ENCODE peak calls at places on chromosomes 3 and 15, in ten cellular contexts. R is neuronal stem cell, F is GM23248, N is astrocyte, L is OCI-LY7, T is fibroblast of lung, V is K562, U is hepatocyte, D is endothelial cell of umbilical vein, Q is HCT116. X is an unnamed sample.
A peak's percentile ranks its signal among the peaks of the same experiment; 100 is the strongest.

GRCh38 chr3:81699921-81700320 is 61.5 kb downstream of the GBE1 start:
- DNase-seq in R (no peak), F (no peak), N (no peak), L (no peak), T (no peak), V (no peak), U (no peak), D (no peak), Q (no peak), X (no peak)

GRCh38 chr15:99438691-99439523 is 126.9 kb upstream of the MEF2A start:
- DNase-seq in R (no peak), F (peak; percentile 10), N (no peak), L (no peak), T (peak; percentile 35), V (no peak), U (no peak), D (peak; percentile 24), Q (no peak), X (no peak)

GRCh38 chr15:25182098-25182478 is 227.3 kb downstream of the SNRPN start:
- DNase-seq in R (no peak), F (no peak), N (no peak), L (no peak), T (no peak), V (no peak), U (no peak), D (no peak), Q (no peak), X (no peak)

GRCh38 chr3:173397161-173398110 is at the start of gene NLGN1:
- DNase-seq in R (peak; percentile 76), F (peak; percentile 93), N (peak; percentile 76), L (no peak), T (peak; percentile 83), V (peak; percentile 1), U (peak; percentile 88), D (peak; percentile 89), Q (no peak), X (peak; percentile 17)

GRCh38 chr3:67329358-67329757 is 325.1 kb downstream of the SUCLG2 start:
- DNase-seq in R (no peak), F (no peak), N (no peak), L (no peak), T (no peak), V (no peak), U (peak; percentile 7), D (no peak), Q (no peak), X (no peak)

GRCh38 chr3:177973241-177973840 is 562.9 kb upstream of the KCNMB2 start:
- DNase-seq in R (no peak), F (peak; percentile 62), N (peak; percentile 47), L (no peak), T (peak; percentile 70), V (no peak), U (peak; percentile 24), D (no peak), Q (no peak), X (peak; percentile 17)

GRCh38 chr3:9110316-9110715 is 139.1 kb downstream of the SRGAP3 start:
- DNase-seq in R (no peak), F (no peak), N (no peak), L (no peak), T (no peak), V (no peak), U (no peak), D (no peak), Q (no peak), X (no peak)

GRCh38 chr15:58952751-58953150 is 19.3 kb upstream of the SLTM start:
- DNase-seq in R (no peak), F (peak; percentile 58), N (peak; percentile 44), L (no peak), T (peak; percentile 56), V (no peak), U (no peak), D (peak; percentile 19), Q (no peak), X (peak; percentile 58)

GRCh38 chr15:61003683-61004299 is 225.3 kb downstream of the RORA start:
- DNase-seq in R (peak; percentile 38), F (no peak), N (no peak), L (no peak), T (no peak), V (no peak), U (no peak), D (no peak), Q (no peak), X (no peak)

GRCh38 chr3:103127116-103127630 is 692.4 kb downstream of the ZPLD1 start:
- DNase-seq in R (no peak), F (no peak), N (peak; percentile 55), L (no peak), T (peak; percentile 65), V (no peak), U (no peak), D (no peak), Q (no peak), X (no peak)

GRCh38 chr15:63029701-63030100 is 12.8 kb upstream of the TPM1 start:
- DNase-seq in R (no peak), F (peak; percentile 26), N (no peak), L (no peak), T (no peak), V (no peak), U (no peak), D (no peak), Q (no peak), X (no peak)

DNA sequence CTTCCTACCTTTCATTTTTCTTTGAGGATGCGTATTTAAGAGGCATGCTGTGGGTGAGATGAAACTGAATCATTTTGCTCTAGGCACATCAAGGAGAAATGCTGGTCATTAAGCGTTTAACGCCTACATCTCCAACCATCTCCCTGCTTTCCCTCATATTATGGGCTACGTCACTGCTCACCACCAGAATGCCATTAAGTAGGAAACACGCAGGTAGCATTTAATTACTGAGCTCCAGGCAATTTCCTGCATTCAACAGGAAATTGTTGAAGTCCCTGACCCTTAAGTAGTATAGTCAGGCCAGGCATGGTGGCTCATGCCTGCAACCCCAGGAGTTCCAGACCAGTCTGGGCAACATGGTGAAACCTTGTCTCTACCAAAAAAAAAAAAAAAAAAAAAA is 66.1 kb downstream of the CHSY1 start:
- DNase-seq in R (no peak), F (no peak), N (no peak), L (no peak), T (no peak), V (no peak), U (no peak), D (no peak), Q (no peak), X (no peak)
- H3K4me2 ChIP-seq in R (no peak overlapping the region), F (no peak overlapping the region), N (no peak overlapping the region), L (no peak overlapping the region), T (no peak overlapping the region), V (no peak overlapping the region), U (no peak overlapping the region), D (no peak overlapping the region), Q (no peak overlapping the region), X (no peak overlapping the region)

DNA sequence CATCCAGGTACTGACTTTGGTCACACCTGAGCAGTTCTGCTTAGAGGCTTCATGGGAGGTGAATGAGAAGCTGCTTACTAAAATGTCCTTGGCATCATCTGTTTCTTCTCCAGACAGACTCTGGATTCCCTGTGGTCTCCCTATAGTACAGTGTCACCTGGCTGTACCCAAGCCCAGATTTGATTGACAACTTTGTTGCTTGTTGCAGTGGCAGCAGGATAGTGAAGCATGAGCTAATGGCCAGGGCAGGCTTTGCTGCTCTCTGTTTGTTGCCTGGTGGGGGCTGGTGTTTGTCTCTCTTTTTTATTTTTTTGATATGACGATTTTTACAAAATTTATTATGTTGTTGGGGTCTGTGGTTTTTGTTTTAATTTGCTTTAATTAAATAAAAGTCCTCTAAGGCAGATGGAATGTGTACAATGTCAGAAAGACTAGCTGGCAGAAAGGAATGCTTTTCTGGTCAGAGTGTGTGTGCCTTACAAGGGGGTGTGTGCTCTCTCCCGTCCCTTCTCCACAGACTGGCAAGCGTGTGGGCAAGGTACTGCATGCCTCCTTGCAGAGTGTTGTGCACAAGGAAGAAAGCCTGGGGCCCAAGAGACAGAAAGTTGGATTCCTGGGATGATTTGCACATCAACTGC is 15.3 kb upstream of the CLEC3B start:
- DNase-seq in R (no peak), F (peak; percentile 88), N (peak; percentile 73), L (no peak), T (peak; percentile 83), V (no peak), U (no peak), D (peak; percentile 58), Q (no peak), X (no peak)
- H3K27ac ChIP-seq in R (no peak overlapping the region), F (peak overlapping the region; percentile 93), N (peak overlapping the region; percentile 81), L (no peak overlapping the region), T (peak overlapping the region; percentile 97), V (no peak overlapping the region), U (peak overlapping the region; percentile 75), D (peak overlapping the region; percentile 98), Q (no peak overlapping the region), X (no peak overlapping the region)

DNA sequence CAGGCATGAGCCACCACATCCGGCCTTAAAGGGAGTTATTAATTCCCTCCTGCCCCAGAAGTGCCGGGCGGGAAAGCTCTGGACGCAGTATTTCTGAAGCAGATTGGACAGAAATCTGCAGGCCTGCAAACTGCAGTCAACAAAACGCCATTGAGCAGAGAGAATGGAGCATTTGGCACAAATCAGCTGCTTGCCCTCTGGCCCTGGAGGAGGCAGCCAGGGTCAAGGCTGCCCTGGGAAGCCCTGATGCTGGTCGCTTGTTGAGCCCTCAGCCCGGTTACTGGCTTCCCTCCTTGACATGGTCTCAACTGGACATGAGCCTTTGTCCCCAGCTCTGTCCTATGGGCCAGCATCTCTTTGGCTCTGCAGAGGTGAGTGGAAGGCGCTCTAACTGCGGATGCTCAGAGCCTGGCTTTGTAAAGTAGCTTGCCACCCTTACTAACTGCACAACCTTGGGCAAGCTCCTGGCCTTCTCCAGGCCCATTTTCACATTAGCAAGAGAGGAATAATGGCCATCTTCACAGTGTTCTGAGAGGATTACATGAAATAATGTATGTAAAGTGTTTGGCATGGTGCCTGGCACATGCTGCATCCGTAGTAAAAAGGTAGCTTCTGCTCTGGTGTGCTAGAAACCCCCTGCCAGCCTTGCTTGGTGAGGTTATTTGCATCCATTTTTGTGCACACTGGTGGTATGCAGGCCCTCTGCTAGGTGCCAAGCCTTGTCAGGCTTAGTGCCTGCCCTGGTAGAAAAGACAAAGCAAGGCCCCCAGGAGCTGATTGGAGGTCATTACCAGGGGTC is 4.1 kb downstream of the SEMA4B start:
- DNase-seq in R (no peak), F (no peak), N (no peak), L (no peak), T (no peak), V (no peak), U (no peak), D (no peak), Q (no peak), X (no peak)
- H3K4me2 ChIP-seq in R (no peak overlapping the region), F (no peak overlapping the region), N (no peak overlapping the region), L (no peak overlapping the region), T (no peak overlapping the region), V (no peak overlapping the region), U (no peak overlapping the region), D (no peak overlapping the region), Q (no peak overlapping the region), X (peak overlapping the region; percentile 99)

DNA sequence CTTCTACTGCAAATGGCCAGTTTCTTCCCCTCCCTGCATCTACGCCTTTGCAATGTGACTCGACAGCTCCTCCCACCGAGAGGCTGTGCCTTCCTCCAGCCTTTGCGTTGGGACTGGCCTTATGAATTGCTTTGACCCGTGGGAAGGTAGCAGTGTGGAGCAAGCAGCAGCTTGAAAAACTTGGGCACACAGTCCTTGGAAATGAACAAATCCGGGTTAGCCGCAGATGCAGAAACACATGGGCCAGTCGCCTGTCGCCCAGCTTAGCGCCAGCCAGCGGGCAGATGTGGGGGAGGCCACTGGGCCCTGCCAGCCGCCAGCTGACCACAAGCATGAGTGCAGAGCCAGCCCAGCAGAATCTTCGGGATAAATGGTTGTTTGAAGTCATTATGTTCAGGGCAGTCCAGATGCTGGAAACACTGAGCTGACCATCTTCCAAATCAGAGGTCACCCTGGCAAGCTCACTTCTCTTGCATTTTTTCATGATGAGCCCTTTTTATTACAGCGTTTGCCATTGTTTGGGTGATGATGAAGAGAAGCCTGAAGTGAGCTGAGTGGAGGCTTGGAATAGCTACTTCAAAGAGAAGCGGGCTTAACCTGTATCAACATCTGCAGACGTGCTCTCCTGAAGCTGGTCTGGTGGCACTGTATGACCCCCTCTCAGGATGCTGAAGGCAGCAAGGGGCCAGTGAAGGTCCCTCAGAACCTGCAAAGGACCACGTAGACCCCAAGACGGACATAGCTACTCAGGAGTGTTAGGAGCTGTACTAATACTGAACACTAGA is 9.8 kb downstream of the SELENOS start:
- DNase-seq in R (no peak), F (peak; percentile 94), N (peak; percentile 92), L (no peak), T (peak; percentile 94), V (peak; percentile 57), U (no peak), D (no peak), Q (no peak), X (peak; percentile 13)
- H3K27ac ChIP-seq in R (no peak overlapping the region), F (peak overlapping the region; percentile 86), N (peak overlapping the region; percentile 42), L (no peak overlapping the region), T (peak overlapping the region; percentile 87), V (no peak overlapping the region), U (no peak overlapping the region), D (no peak overlapping the region), Q (no peak overlapping the region), X (no peak overlapping the region)

X was measured in PC-3.